ENCODE peak calls at places on chromosome X, in eight cellular contexts. O is HCT116, S is A549, B is body of pancreas, H is IMR-90, P is heart left ventricle, R is breast epithelium, L is ovary. Y is an unnamed sample.

GRCh38 chrX:20514358-20514757 is 247.6 kb upstream of the RPS6KA3 start:
- DNase-seq in O (peak), S (peak), B (no peak), H (peak), P (no peak), R (no peak), L (no peak), Y (no peak)

GRCh38 chrX:134024686-134025377 is 39.4 kb upstream of the GPC3 start:
- DNase-seq in O (no peak), S (no peak), B (no peak), H (no peak), P (no peak), R (no peak), L (no peak), Y (no peak)

GRCh38 chrX:146658379-146658778 is 151.2 kb upstream of the CXorf51B start:
- DNase-seq in O (no peak), S (no peak), B (no peak), H (no peak), P (no peak), R (no peak), L (no peak), Y (no peak)

GRCh38 chrX:136147966-136148365 is 633 bp downstream of the FHL1 start:
- DNase-seq in O (no peak), S (no peak), B (no peak), H (no peak), P (no peak), R (no peak), L (peak), Y (no peak)

GRCh38 chrX:136850441-136851175 is 29.9 kb downstream of the RBMX start:
- DNase-seq in O (no peak), S (no peak), B (no peak), H (no peak), P (no peak), R (no peak), L (no peak), Y (no peak)

GRCh38 chrX:55713635-55714034 is 3.9 kb upstream of the RRAGB start:
- DNase-seq in O (no peak), S (no peak), B (no peak), H (no peak), P (no peak), R (no peak), L (no peak), Y (no peak)

GRCh38 chrX:134558133-134558532 is 98.2 kb downstream of the HPRT1 start:
- DNase-seq in O (no peak), S (no peak), B (no peak), H (no peak), P (no peak), R (no peak), L (no peak), Y (no peak)

GRCh38 chrX:125926295-125926694 is 239.8 kb downstream of the DCAF12L2 start:
- DNase-seq in O (no peak), S (no peak), B (no peak), H (no peak), P (no peak), R (no peak), L (no peak), Y (no peak)

GRCh38 chrX:9341305-9342201 is 123.3 kb upstream of the TBL1X start:
- DNase-seq in O (no peak), S (peak), B (peak), H (peak), P (peak), R (no peak), L (peak), Y (peak)

GRCh38 chrX:106612403-106612789 is 618 bp downstream of the RADX start:
- DNase-seq in O (no peak), S (no peak), B (no peak), H (no peak), P (no peak), R (no peak), L (no peak), Y (no peak)

GRCh38 chrX:109992203-109992602 is 10.7 kb upstream of the TMEM164 start:
- DNase-seq in O (no peak), S (no peak), B (peak), H (no peak), P (peak), R (no peak), L (no peak), Y (no peak)

GRCh38 chrX:130002541-130002940 is 20.1 kb downstream of the BCORL1 start:
- DNase-seq in O (no peak), S (no peak), B (no peak), H (no peak), P (no peak), R (no peak), L (no peak), Y (no peak)

GRCh38 chrX:71514367-71515038 is 18.4 kb upstream of the OGT start:
- DNase-seq in O (no peak), S (no peak), B (no peak), H (no peak), P (no peak), R (no peak), L (no peak), Y (no peak)

GRCh38 chrX:149962859-149963757 is 24.8 kb upstream of the EOLA2 start:
- DNase-seq in O (peak), S (peak), B (peak), H (peak), P (peak), R (no peak), L (peak), Y (no peak)

GRCh38 chrX:116009348-116009747 is 161.2 kb upstream of the AGTR2 start:
- DNase-seq in O (no peak), S (no peak), B (no peak), H (no peak), P (no peak), R (no peak), L (no peak), Y (no peak)

GRCh38 chrX:153924149-153924861 is 1.8 kb downstream of the ARHGAP4 start:
- DNase-seq in O (no peak), S (peak), B (no peak), H (peak), P (peak), R (no peak), L (no peak), Y (no peak)

GRCh38 chrX:48782795-48783194 is 3.6 kb upstream of the GATA1 start:
- DNase-seq in O (no peak), S (no peak), B (no peak), H (no peak), P (no peak), R (no peak), L (no peak), Y (no peak)

GRCh38 chrX:18377802-18378201 is 23.3 kb upstream of the SCML2 start:
- DNase-seq in O (peak), S (peak), B (peak), H (peak), P (no peak), R (no peak), L (no peak), Y (no peak)

GRCh38 chrX:30060718-30061117 is 154.6 kb upstream of the MAGEB2 start:
- DNase-seq in O (peak), S (peak), B (no peak), H (peak), P (no peak), R (no peak), L (no peak), Y (no peak)

GRCh38 chrX:134171661-134172587 is 65.1 kb upstream of the CCDC160 start:
- DNase-seq in O (no peak), S (no peak), B (peak), H (no peak), P (peak), R (no peak), L (peak), Y (no peak)

GRCh38 chrX:108313662-108314061 is 124.6 kb downstream of the COL4A6 start:
- DNase-seq in O (no peak), S (peak), B (no peak), H (peak), P (no peak), R (no peak), L (no peak), Y (no peak)

GRCh38 chrX:130299279-130300009 is 30.7 kb upstream of the ZNF280C start:
- DNase-seq in O (no peak), S (no peak), B (peak), H (no peak), P (no peak), R (no peak), L (no peak), Y (no peak)

GRCh38 chrX:25968920-25969319 is 169.2 kb upstream of the MAGEB18 start:
- DNase-seq in O (no peak), S (peak), B (peak), H (no peak), P (peak), R (no peak), L (no peak), Y (peak)

GRCh38 chrX:129808163-129808828 is 28.5 kb downstream of the SASH3 start:
- DNase-seq in O (no peak), S (no peak), B (no peak), H (no peak), P (no peak), R (no peak), L (no peak), Y (no peak)

GRCh38 chrX:20715176-20715575 is 448.5 kb upstream of the RPS6KA3 start:
- DNase-seq in O (no peak), S (no peak), B (no peak), H (no peak), P (no peak), R (no peak), L (no peak), Y (no peak)

GRCh38 chrX:14029425-14030247 is at the start of gene GEMIN8:
- DNase-seq in O (peak), S (peak), B (peak), H (peak), P (peak), R (peak), L (peak), Y (peak)
- TF ChIP-seq POLR2A in O (no peak), S (peak), B (peak), H (peak), P (peak), R (no peak), L (peak), Y (no peak)

DNA sequence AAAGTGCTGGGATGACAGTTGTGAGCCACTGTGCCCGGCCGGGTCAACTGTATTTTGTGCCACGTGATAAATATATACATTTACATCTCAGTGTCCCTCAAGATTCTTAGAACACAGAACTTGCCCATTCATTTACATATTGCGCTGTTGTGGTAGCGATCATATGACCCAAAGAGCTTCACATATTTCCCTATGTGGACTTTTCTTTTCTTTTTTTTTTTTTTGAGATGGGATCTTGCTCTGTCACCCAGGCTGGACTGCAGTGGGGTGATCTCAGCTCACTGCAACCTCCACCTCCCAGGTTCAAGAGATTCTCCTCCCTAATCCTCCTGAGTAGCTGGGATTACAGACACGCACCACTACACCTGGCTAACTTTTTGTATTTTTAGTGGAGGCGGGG is 180.7 kb downstream of the DHRSX start:
- DNase-seq in O (no peak), S (no peak), B (no peak), H (no peak), P (no peak), R (no peak), L (no peak), Y (no peak)
- H3K4me3 ChIP-seq in O (no peak), S (no peak), B (no peak), H (no peak), P (no peak), R (no peak), L (no peak), Y (no peak)

GRCh38 chrX:104913348-104913747 is 307.1 kb downstream of the TEX13A start:
- DNase-seq in O (no peak), S (peak), B (no peak), H (no peak), P (no peak), R (no peak), L (no peak), Y (no peak)
- TF ChIP-seq CTCF in O (peak), S (no peak), B (peak), H (peak), P (no peak), R (no peak), L (no peak), Y (no peak)

DNA sequence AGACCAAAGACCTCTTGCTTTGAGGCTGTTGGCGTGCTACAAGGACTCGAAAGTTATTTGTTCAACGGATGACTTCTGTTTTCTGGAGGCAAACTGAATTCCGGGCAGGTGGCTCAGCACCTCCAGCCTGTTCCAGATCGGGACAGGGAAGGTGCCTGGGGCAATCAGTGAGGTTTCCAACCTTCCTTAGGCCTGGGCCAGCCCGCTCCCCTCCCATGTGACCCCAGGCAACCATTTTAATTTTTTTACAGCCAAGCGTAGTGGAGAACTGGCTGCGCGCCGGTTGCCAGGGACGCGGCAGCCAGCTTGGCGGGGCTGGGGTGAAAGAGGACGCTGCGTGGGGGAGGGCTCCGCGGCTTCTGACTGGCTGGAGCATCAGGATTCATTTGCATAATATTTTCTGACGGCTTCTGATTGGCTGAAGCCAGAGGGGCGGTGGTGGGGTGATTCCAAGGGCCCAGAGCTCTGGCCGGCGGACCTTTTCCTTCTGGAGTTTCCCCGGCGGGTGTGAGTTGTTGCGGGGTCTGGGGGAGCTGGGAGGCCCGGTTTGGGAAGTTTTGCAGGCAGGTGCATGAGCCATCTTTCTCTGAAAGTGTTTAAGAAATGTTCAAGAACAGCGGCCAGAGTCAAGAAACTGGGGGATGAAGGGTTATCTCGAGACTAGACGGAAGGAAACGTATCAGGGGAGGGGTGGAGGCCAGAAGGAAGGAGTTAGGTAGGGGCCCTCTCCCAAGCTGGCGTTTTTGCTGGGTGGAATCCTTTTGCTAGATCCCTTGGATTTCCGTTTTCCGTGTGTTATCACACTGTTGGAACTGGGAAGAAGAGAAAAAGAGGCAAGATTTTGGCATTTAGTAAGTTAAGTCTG is at the start of gene MID1IP1:
- DNase-seq in O (peak), S (peak), B (peak), H (peak), P (peak), R (peak), L (peak), Y (peak)
- TF ChIP-seq POLR2A in O (no peak), S (no peak), B (peak), H (peak), P (peak), R (no peak), L (peak), Y (no peak)

Y was measured in lower leg skin.